ENCODE peak calls at places on chromosome 13, in seven cellular contexts. F is lower leg skin, O is uterus, R is tibial nerve, D is HFF-Myc, L is foreskin fibroblast, Q is body of pancreas. A is an unnamed sample.

GRCh38 chr13:99087954-99088491 is 110.2 kb upstream of the DOCK9 start:
- DNase-seq in R (peak; percentile 10), O (no peak), D (no peak), L (no peak), F (no peak), Q (peak; percentile 22), A (no peak)

GRCh38 chr13:107450426-107450825 is 764.9 kb downstream of the LIG4 start:
- DNase-seq in O (no peak), F (no peak), L (no peak), Q (no peak), D (no peak), R (no peak), A (no peak)

GRCh38 chr13:46207828-46208227 is 3.9 kb upstream of the LRRC63 start:
- DNase-seq in D (no peak), L (no peak), O (no peak), R (no peak), F (no peak), Q (no peak), A (no peak)

GRCh38 chr13:51976423-51976822 is 34.8 kb downstream of the ATP7B start:
- DNase-seq in R (no peak), L (no peak), Q (no peak), O (no peak), D (no peak), F (no peak), A (no peak)

GRCh38 chr13:112879283-112879833 is 89.7 kb upstream of the MCF2L start:
- DNase-seq in F (no peak), D (no peak), O (no peak), Q (peak; percentile 2), L (peak; percentile 16), R (no peak), A (no peak)

GRCh38 chr13:45850020-45850613 is 1.4 kb downstream of the SIAH3 start:
- DNase-seq in L (no peak), D (no peak), O (no peak), R (no peak), Q (no peak), F (no peak), A (no peak)

GRCh38 chr13:26952551-26953138 is 192.1 kb upstream of the GPR12 start:
- DNase-seq in R (no peak), Q (no peak), O (no peak), D (no peak), F (no peak), L (no peak), A (no peak)

GRCh38 chr13:59247166-59247565 is 916.6 kb downstream of the DIAPH3 start:
- DNase-seq in L (no peak), F (no peak), D (no peak), R (no peak), Q (peak; percentile 38), O (no peak), A (peak; percentile 8)

GRCh38 chr13:33510350-33510749 is 224.8 kb upstream of the STARD13 start:
- DNase-seq in F (no peak), O (no peak), Q (no peak), D (no peak), R (no peak), L (no peak), A (no peak)

GRCh38 chr13:24178847-24179845 is 18.6 kb downstream of the SPATA13 start:
- DNase-seq in D (no peak), F (no peak), L (peak; percentile 43), Q (no peak), R (no peak), O (no peak), A (no peak)

GRCh38 chr13:21898461-21898860 is 227.6 kb downstream of the FGF9 start:
- DNase-seq in R (no peak), L (no peak), F (no peak), D (no peak), Q (no peak), O (no peak), A (no peak)

GRCh38 chr13:21902709-21903098 is 231.8 kb downstream of the FGF9 start:
- DNase-seq in F (no peak), D (no peak), O (no peak), L (no peak), Q (no peak), R (no peak), A (no peak)

GRCh38 chr13:21898990-21899389 is 228.1 kb downstream of the FGF9 start:
- DNase-seq in D (no peak), F (no peak), O (no peak), Q (no peak), R (no peak), L (no peak), A (no peak)

GRCh38 chr13:21901326-21901725 is 230.5 kb downstream of the FGF9 start:
- DNase-seq in F (no peak), R (no peak), O (no peak), D (no peak), L (no peak), Q (no peak), A (no peak)

DNA sequence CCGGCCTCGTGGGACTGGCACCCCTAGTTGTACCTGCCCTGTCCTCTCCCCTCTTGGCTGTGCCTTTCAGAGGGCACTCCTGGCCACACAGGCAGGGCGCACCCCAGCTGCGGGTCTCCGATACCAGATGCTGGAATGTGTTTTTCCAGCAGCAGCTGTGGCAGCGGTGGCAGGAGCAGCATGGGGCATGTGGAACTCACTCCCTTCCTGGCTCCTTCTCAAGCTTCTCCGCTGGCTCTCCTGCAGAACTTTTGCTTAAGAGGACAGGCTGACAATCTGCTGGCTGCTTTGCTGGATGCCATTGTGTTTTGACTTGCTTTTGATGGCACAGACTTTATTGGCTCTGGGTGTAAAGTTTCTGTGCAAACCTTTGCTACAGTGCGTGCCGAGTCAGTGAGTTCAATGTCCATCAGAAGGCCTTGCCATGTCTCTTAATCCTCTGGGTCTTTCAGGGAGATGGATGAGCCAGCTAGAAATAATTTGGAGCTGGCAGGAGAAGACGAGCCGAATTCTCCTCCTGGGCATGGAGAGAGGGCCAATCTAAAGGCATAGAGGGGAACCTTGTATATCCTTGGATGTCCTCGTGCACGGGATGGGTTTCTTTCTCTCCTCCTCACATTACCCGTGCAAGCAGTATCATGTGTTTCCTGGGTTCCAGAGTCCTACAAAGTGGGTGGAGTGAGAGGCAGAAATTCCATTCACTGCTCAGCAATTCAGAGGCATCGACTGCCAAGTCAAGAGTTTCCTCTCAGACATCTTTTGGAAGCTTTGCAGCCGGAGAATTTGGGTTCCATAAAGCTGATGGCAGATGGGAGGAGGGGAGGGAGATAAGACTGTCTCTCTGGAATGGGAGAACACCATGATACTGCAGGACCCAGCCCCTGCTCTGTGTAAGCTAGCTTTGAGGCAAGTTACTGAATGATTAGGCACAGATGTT is 231.2 kb downstream of the FGF9 start:
- DNase-seq in Q (no peak), R (no peak), L (no peak), O (peak; percentile 34), D (no peak), F (peak; percentile 21), A (no peak)
- H3K4me3 ChIP-seq in Q (no peak overlapping the region), R (no peak overlapping the region), L (no peak overlapping the region), O (no peak overlapping the region), D (no peak overlapping the region), F (no peak overlapping the region), A (no peak overlapping the region)

GRCh38 chr13:91459485-91459884 is 61.1 kb downstream of the GPC5 start:
- DNase-seq in R (no peak), D (no peak), Q (no peak), F (no peak), L (no peak), O (no peak), A (no peak)
- TF ChIP-seq CTCF in R (no peak), D (no peak), Q (no peak), F (no peak), L (no peak), O (no peak), A (no peak)

GRCh38 chr13:43307221-43307920 is 284.0 kb downstream of the DNAJC15 start:
- DNase-seq in F (no peak), Q (no peak), D (no peak), R (no peak), L (no peak), O (no peak), A (no peak)
- H3K4me3 ChIP-seq in F (no peak overlapping the region), Q (no peak overlapping the region), D (no peak overlapping the region), R (no peak overlapping the region), L (no peak overlapping the region), O (no peak overlapping the region), A (no peak overlapping the region)

GRCh38 chr13:40789275-40790231 is at the start of gene SLC25A15:
- DNase-seq in Q (peak; percentile 88), F (no peak), D (no peak), R (no peak), O (peak; percentile 73), L (peak; percentile 85), A (peak; percentile 81)
- TF ChIP-seq CTCF in Q (peak; percentile 35), F (no peak), D (no peak), R (peak; percentile 39), O (peak; percentile 43), L (no peak), A (no peak)

DNA sequence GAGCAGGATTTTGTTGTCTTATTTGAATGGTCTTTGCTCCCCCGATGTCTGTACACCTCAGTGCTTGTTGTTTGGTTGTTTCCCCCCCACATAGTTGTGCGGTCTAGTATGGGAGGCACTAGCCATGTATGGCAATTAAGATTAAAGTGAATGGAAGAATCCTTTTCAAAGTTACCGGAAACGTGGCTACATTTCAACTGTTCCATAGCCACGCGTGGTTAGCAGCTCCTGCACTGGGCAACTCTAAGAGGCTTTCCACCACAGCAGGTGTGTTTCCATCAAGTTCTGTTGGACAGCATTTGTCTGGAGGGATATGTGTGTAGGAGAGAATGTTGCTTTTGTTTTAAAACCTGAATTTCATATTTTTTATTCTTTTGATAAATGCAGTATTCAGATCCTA is 247.3 kb downstream of the GGACT start:
- DNase-seq in R (no peak), Q (no peak), O (no peak), L (no peak), D (no peak), F (no peak), A (no peak)
- H3K4me3 ChIP-seq in R (no peak overlapping the region), Q (no peak overlapping the region), O (no peak overlapping the region), L (no peak overlapping the region), D (no peak overlapping the region), F (no peak overlapping the region), A (no peak overlapping the region)

GRCh38 chr13:94192576-94192975 is 286.9 kb downstream of the DCT start:
- DNase-seq in L (no peak), F (no peak), O (no peak), D (peak; percentile 3), R (peak; percentile 30), Q (no peak), A (peak; percentile 34)
- TF ChIP-seq CTCF in L (no peak), F (no peak), O (no peak), D (peak; percentile 47), R (no peak), Q (no peak), A (peak; percentile 32)

GRCh38 chr13:32340917-32341316 is 25.6 kb downstream of the BRCA2 start:
- DNase-seq in O (no peak), L (no peak), R (no peak), Q (no peak), D (no peak), F (no peak), A (no peak)
- H3K4me3 ChIP-seq in O (no peak overlapping the region), L (no peak overlapping the region), R (no peak overlapping the region), Q (no peak overlapping the region), D (no peak overlapping the region), F (no peak overlapping the region), A (no peak overlapping the region)

A was measured in adrenal gland.